ENCODE peak calls at places on chromosome 6, in six cellular contexts. U, G, W, I, V and O are unnamed samples.

GRCh38 chr6:116682334-116682712 is 1.3 kb downstream of the KPNA5 start:
- DNase-seq in U (peak; percentile 63), G (peak; percentile 16), W (peak; percentile 81), I (peak; percentile 26), V (no peak), O (peak; percentile 56)

GRCh38 chr6:161369339-161369738 is 95.5 kb upstream of the AGPAT4 start:
- DNase-seq in U (no peak), G (peak; percentile 86), W (peak; percentile 95), I (peak; percentile 72), V (no peak), O (peak; percentile 99)

GRCh38 chr6:152130441-152130840 is 323.0 kb downstream of the ESR1 start:
- DNase-seq in U (no peak), G (peak; percentile 26), W (no peak), I (no peak), V (no peak), O (peak; percentile 70)

GRCh38 chr6:133435065-133435728 is 194.0 kb downstream of the EYA4 start:
- DNase-seq in U (no peak), G (no peak), W (peak; percentile 12), I (no peak), V (no peak), O (no peak)

GRCh38 chr6:158033077-158033750 is 51.6 kb downstream of the SYNJ2 start:
- DNase-seq in U (no peak), G (no peak), W (no peak), I (no peak), V (no peak), O (no peak)

GRCh38 chr6:152094992-152095592 is 287.6 kb downstream of the ESR1 start:
- DNase-seq in U (no peak), G (peak; percentile 94), W (peak; percentile 99), I (peak; percentile 90), V (no peak), O (peak; percentile 99)

GRCh38 chr6:85002847-85003246 is 238.4 kb upstream of the TBX18 start:
- DNase-seq in U (no peak), G (no peak), W (no peak), I (no peak), V (no peak), O (no peak)

GRCh38 chr6:137496909-137497721 is 2.9 kb upstream of the OLIG3 start:
- DNase-seq in U (no peak), G (no peak), W (no peak), I (no peak), V (peak; percentile 33), O (no peak)

GRCh38 chr6:6565488-6565887 is 23.0 kb upstream of the LY86 start:
- DNase-seq in U (no peak), G (no peak), W (no peak), I (no peak), V (no peak), O (no peak)

GRCh38 chr6:44494011-44494501 is 106.5 kb downstream of the CDC5L start:
- DNase-seq in U (no peak), G (peak; percentile 95), W (peak; percentile 55), I (peak; percentile 63), V (no peak), O (peak; percentile 91)

GRCh38 chr6:151806757-151807512 is 547 bp upstream of the ESR1 start:
- DNase-seq in U (no peak), G (no peak), W (no peak), I (peak; percentile 5), V (no peak), O (peak; percentile 4)

GRCh38 chr6:32255212-32256153 is 31.6 kb upstream of the NOTCH4 start:
- DNase-seq in U (no peak), G (no peak), W (peak; percentile 92), I (peak; percentile 92), V (peak; percentile 68), O (peak; percentile 96)

GRCh38 chr6:106671651-106672050 is 42.3 kb downstream of the QRSL1 start:
- DNase-seq in U (no peak), G (no peak), W (no peak), I (no peak), V (no peak), O (no peak)
- H3K4me1 ChIP-seq in U (no peaks in the 10 kb centered on the region), G (no peaks in the 10 kb centered on the region), W (no peaks in the 10 kb centered on the region), I (no peaks in the 10 kb centered on the region), V (no peaks in the 10 kb centered on the region), O (no peaks in the 10 kb centered on the region)

DNA sequence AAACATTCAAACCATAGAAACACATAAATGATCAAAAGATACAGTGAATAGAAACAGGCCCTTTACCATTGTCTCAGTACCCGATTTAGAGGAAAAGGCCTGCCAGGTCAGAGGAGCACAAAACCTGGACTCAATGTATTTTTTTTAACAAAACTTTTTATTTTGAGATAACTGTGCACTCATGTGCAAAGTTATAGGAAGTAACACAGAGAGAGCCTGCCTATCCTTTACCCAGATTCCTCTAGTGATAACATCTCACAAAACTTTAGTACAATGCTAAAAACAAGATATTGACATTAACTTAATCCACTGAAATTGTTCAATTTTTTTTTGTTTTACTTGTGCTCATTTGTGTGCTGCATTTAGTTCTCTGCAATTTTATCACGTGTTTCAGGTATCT is 36.8 kb upstream of the SAMD3 start:
- DNase-seq in U (no peak), G (no peak), W (no peak), I (no peak), V (no peak), O (no peak)
- H2AFZ ChIP-seq in U (no peak overlapping the region), G (no peak overlapping the region), W (no peak overlapping the region), I (no peak overlapping the region), V (no peak overlapping the region), O (no peak overlapping the region)

GRCh38 chr6:139763468-139764214 is 389.2 kb upstream of the CITED2 start:
- DNase-seq in U (no peak), G (peak; percentile 75), W (peak; percentile 40), I (no peak), V (no peak), O (peak; percentile 76)
- H3K4me1 ChIP-seq in U (no peaks in the 10 kb centered on the region), G (peaks cover 47% of the 10 kb centered on the region), W (peaks cover 13% of the 10 kb centered on the region), I (peaks cover 24% of the 10 kb centered on the region), V (peaks cover 9% of the 10 kb centered on the region), O (peaks cover 46% of the 10 kb centered on the region)

GRCh38 chr6:2729921-2730320 is 20.8 kb downstream of the MYLK4 start:
- DNase-seq in U (no peak), G (no peak), W (no peak), I (no peak), V (no peak), O (no peak)
- H2AFZ ChIP-seq in U (no peak overlapping the region), G (no peak overlapping the region), W (no peak overlapping the region), I (no peak overlapping the region), V (no peak overlapping the region), O (no peak overlapping the region)

DNA sequence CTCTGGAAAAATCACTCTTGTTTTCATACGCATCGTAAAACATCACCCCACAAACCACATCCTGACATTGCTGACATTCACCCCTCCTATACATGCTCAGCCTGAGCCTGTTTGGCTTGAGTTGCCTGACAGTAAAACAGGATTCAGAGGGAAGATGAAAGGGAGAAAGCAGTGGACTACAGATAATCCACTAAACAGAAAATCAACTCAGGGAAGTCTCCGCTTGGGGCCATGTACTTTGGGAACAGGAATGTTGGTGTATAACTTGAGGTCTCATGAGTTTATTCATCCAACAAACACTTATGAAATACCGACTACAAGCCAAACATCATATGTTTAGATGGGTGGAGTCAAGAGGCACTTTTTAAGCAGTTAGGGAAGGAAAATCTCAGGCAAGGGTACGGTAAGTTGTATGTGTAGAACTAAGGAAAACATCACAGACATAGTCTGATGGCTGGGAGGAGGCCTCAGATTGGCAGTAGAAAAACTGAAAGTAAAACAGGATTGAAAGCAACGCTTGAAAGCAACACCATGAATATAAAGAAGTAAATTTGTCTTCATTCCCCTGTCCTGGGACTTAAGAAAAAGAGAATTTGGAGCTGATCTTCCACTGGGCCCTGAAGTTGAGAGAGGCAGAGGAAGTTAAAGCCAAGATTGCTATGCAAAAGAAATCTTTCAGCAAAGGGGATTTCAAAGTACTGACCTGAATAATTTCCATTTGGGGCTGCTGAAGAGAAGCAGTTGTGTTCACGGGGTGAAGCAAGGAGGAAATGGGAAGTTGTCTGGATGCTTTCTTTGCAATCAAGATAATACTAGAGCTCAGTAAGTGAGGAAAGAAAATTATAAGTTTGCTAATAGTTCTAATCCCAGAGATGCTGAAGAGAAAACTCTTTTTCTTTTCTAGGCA is 28.8 kb downstream of the PDE7B start:
- DNase-seq in U (peak; percentile 75), G (peak; percentile 60), W (peak; percentile 79), I (no peak), V (no peak), O (peak; percentile 65)
- H3K4me1 ChIP-seq in U (peaks cover 24% of the 10 kb centered on the region), G (peaks cover 15% of the 10 kb centered on the region), W (peaks cover 5% of the 10 kb centered on the region), I (no peaks in the 10 kb centered on the region), V (no peaks in the 10 kb centered on the region), O (peaks cover 14% of the 10 kb centered on the region)

GRCh38 chr6:56760842-56761241 is 118.2 kb upstream of the DST start:
- DNase-seq in U (no peak), G (no peak), W (no peak), I (no peak), V (no peak), O (no peak)
- H2AFZ ChIP-seq in U (no peak overlapping the region), G (no peak overlapping the region), W (no peak overlapping the region), I (no peak overlapping the region), V (no peak overlapping the region), O (no peak overlapping the region)